ENCODE peak calls at places on chromosomes 7 and 10, in seven cellular contexts. One of them, this sample, is unnamed.

GRCh38 chr7:126959649-126960048 is 293.1 kb downstream of the GRM8 start:
- DNase-seq in AG20443: no peak
- DNase-seq in progenitor cell of endocrine pancreas: no peak
- DNase-seq in Daoy: no peak
- DNase-seq in heart left ventricle: no peak
- DNase-seq in right lobe of liver: no peak
- DNase-seq in effector CD4-positive, alpha-beta T cell: no peak
- DNase-seq in this sample: no peak

GRCh38 chr7:112668561-112668960 is 121.6 kb downstream of the TMEM168 start:
- DNase-seq in Daoy: no peak
- DNase-seq in heart left ventricle: no peak
- DNase-seq in right lobe of liver: no peak
- DNase-seq in AG20443: no peak
- DNase-seq in effector CD4-positive, alpha-beta T cell: no peak
- DNase-seq in progenitor cell of endocrine pancreas: no peak
- DNase-seq in this sample: no peak

GRCh38 chr10:232878-233277 is 97.6 kb downstream of the ZMYND11 start:
- DNase-seq in progenitor cell of endocrine pancreas: no peak
- DNase-seq in AG20443: no peak
- DNase-seq in right lobe of liver: no peak
- DNase-seq in heart left ventricle: no peak
- DNase-seq in Daoy: no peak
- DNase-seq in effector CD4-positive, alpha-beta T cell: no peak
- DNase-seq in this sample: no peak

GRCh38 chr7:40455485-40455884 is 320.7 kb downstream of the SUGCT start:
- DNase-seq in AG20443: peak
- DNase-seq in right lobe of liver: no peak
- DNase-seq in heart left ventricle: no peak
- DNase-seq in effector CD4-positive, alpha-beta T cell: no peak
- DNase-seq in Daoy: no peak
- DNase-seq in progenitor cell of endocrine pancreas: no peak
- DNase-seq in this sample: no peak

GRCh38 chr7:143884978-143885559 is 16.9 kb downstream of the TCAF1 start:
- DNase-seq in AG20443: peak
- DNase-seq in progenitor cell of endocrine pancreas: peak
- DNase-seq in right lobe of liver: peak
- DNase-seq in effector CD4-positive, alpha-beta T cell: no peak
- DNase-seq in Daoy: peak
- DNase-seq in heart left ventricle: peak
- DNase-seq in this sample: peak

GRCh38 chr7:91196058-91196457 is 68.2 kb upstream of the FZD1 start:
- DNase-seq in Daoy: no peak
- DNase-seq in right lobe of liver: no peak
- DNase-seq in AG20443: no peak
- DNase-seq in effector CD4-positive, alpha-beta T cell: no peak
- DNase-seq in progenitor cell of endocrine pancreas: no peak
- DNase-seq in heart left ventricle: no peak
- DNase-seq in this sample: no peak

GRCh38 chr7:66374141-66374540 is 169.0 kb downstream of the TPST1 start:
- DNase-seq in AG20443: no peak
- DNase-seq in effector CD4-positive, alpha-beta T cell: no peak
- DNase-seq in Daoy: no peak
- DNase-seq in heart left ventricle: no peak
- DNase-seq in progenitor cell of endocrine pancreas: no peak
- DNase-seq in right lobe of liver: no peak
- DNase-seq in this sample: no peak

GRCh38 chr10:12018438-12019342 is 23.9 kb downstream of the UPF2 start:
- DNase-seq in Daoy: no peak
- DNase-seq in progenitor cell of endocrine pancreas: no peak
- DNase-seq in AG20443: peak
- DNase-seq in effector CD4-positive, alpha-beta T cell: no peak
- DNase-seq in heart left ventricle: no peak
- DNase-seq in right lobe of liver: no peak
- DNase-seq in this sample: no peak

GRCh38 chr10:17506390-17506789 is 52.0 kb upstream of the ST8SIA6 start:
- DNase-seq in AG20443: no peak
- DNase-seq in Daoy: no peak
- DNase-seq in right lobe of liver: no peak
- DNase-seq in effector CD4-positive, alpha-beta T cell: no peak
- DNase-seq in heart left ventricle: no peak
- DNase-seq in progenitor cell of endocrine pancreas: no peak
- DNase-seq in this sample: no peak

GRCh38 chr10:79084012-79084971 is 15.5 kb downstream of the ZMIZ1 start:
- DNase-seq in effector CD4-positive, alpha-beta T cell: no peak
- DNase-seq in Daoy: peak
- DNase-seq in progenitor cell of endocrine pancreas: no peak
- DNase-seq in heart left ventricle: peak
- DNase-seq in AG20443: peak
- DNase-seq in right lobe of liver: peak
- DNase-seq in this sample: peak

GRCh38 chr10:92688927-92689662 is 660 bp upstream of the HHEX start:
- DNase-seq in progenitor cell of endocrine pancreas: peak
- DNase-seq in right lobe of liver: peak
- DNase-seq in effector CD4-positive, alpha-beta T cell: no peak
- DNase-seq in Daoy: no peak
- DNase-seq in heart left ventricle: peak
- DNase-seq in AG20443: peak
- DNase-seq in this sample: peak

GRCh38 chr7:7317850-7318249 is 135.5 kb downstream of the C1GALT1 start:
- DNase-seq in heart left ventricle: no peak
- DNase-seq in effector CD4-positive, alpha-beta T cell: no peak
- DNase-seq in AG20443: no peak
- DNase-seq in Daoy: no peak
- DNase-seq in progenitor cell of endocrine pancreas: no peak
- DNase-seq in right lobe of liver: no peak
- DNase-seq in this sample: no peak

GRCh38 chr10:24367688-24368087 is 158.8 kb downstream of the KIAA1217 start:
- DNase-seq in effector CD4-positive, alpha-beta T cell: no peak
- DNase-seq in heart left ventricle: no peak
- DNase-seq in right lobe of liver: no peak
- DNase-seq in progenitor cell of endocrine pancreas: no peak
- DNase-seq in AG20443: no peak
- DNase-seq in Daoy: no peak
- DNase-seq in this sample: no peak

GRCh38 chr7:17234398-17235021 is 63.9 kb upstream of the AHR start:
- DNase-seq in right lobe of liver: no peak
- DNase-seq in effector CD4-positive, alpha-beta T cell: peak
- DNase-seq in heart left ventricle: peak
- DNase-seq in progenitor cell of endocrine pancreas: no peak
- DNase-seq in AG20443: peak
- DNase-seq in Daoy: peak
- DNase-seq in this sample: peak

GRCh38 chr10:34869128-34869836 is 54.2 kb upstream of the PARD3 start:
- DNase-seq in Daoy: no peak
- DNase-seq in progenitor cell of endocrine pancreas: no peak
- DNase-seq in right lobe of liver: no peak
- DNase-seq in heart left ventricle: no peak
- DNase-seq in effector CD4-positive, alpha-beta T cell: no peak
- DNase-seq in AG20443: no peak
- DNase-seq in this sample: no peak

This sample was measured in mucosa of descending colon.